ENCODE peak calls at places on chromosomes 12 and 14, in seven cellular contexts. X, H, C, R, M, N and T are unnamed samples.

GRCh38 chr14:34368971-34369665 is 92.9 kb downstream of the SPTSSA start:
- DNase-seq in M (no peak), X (no peak), R (no peak), N (no peak), C (no peak), H (no peak), T (no peak)

GRCh38 chr12:30970559-30971202 is 44.1 kb downstream of the TSPAN11 start:
- DNase-seq in C (no peak), N (peak; percentile 48), M (no peak), X (no peak), R (no peak), H (no peak), T (no peak)

GRCh38 chr12:24396266-24396665 is 446.8 kb upstream of the SOX5 start:
- DNase-seq in R (no peak), C (no peak), N (no peak), H (no peak), M (no peak), X (no peak), T (no peak)

GRCh38 chr14:105400016-105400415 is 1.7 kb downstream of the TEX22 start:
- DNase-seq in N (no peak), X (no peak), H (no peak), C (peak; percentile 38), R (no peak), M (no peak), T (no peak)

GRCh38 chr12:45214739-45215418 is 1.0 kb upstream of the ANO6 start:
- DNase-seq in C (no peak), M (no peak), H (no peak), R (no peak), N (no peak), X (no peak), T (no peak)

GRCh38 chr12:2902287-2902880 is 11.7 kb downstream of the TULP3 start:
- DNase-seq in M (no peak), C (no peak), X (no peak), R (no peak), N (no peak), H (no peak), T (no peak)

GRCh38 chr12:104930388-104931326 is 27.4 kb downstream of the SLC41A2 start:
- DNase-seq in N (no peak), C (no peak), M (no peak), H (no peak), X (no peak), R (no peak), T (no peak)

GRCh38 chr12:53413485-53414215 is 10.0 kb upstream of the AMHR2 start:
- DNase-seq in C (no peak), M (no peak), X (peak; percentile 12), N (no peak), R (no peak), H (no peak), T (no peak)

GRCh38 chr12:124558298-124558697 is 9.1 kb downstream of the NCOR2 start:
- DNase-seq in N (no peak), M (no peak), R (no peak), H (no peak), C (no peak), X (no peak), T (no peak)